ENCODE peak calls at places on chromosomes 7 and 10, in eight cellular contexts. M, F, Y, S, I, K, J and B are unnamed samples.

GRCh38 chr10:123140983-123141390 is 5.2 kb downstream of the HMX3 start:
- DNase-seq in M (no peak), F (no peak), Y (no peak), S (no peak), I (no peak), K (no peak), J (no peak), B (no peak)

GRCh38 chr7:53351681-53352080 is 316.2 kb downstream of the POM121L12 start:
- DNase-seq in M (no peak), F (no peak), Y (no peak), S (no peak), I (no peak), K (no peak), J (no peak), B (no peak)

GRCh38 chr7:47807756-47808155 is 140.5 kb downstream of the PKD1L1 start:
- DNase-seq in M (peak), F (no peak), Y (no peak), S (no peak), I (no peak), K (no peak), J (no peak), B (no peak)

GRCh38 chr10:117699436-117700075 is 157.0 kb downstream of the EMX2 start:
- DNase-seq in M (no peak), F (no peak), Y (no peak), S (no peak), I (no peak), K (no peak), J (no peak), B (no peak)

GRCh38 chr10:13708256-13708990 is 121.7 kb downstream of the PRPF18 start:
- DNase-seq in M (no peak), F (no peak), Y (no peak), S (no peak), I (no peak), K (no peak), J (no peak), B (no peak)

GRCh38 chr7:101243786-101244384 is 996 bp downstream of the FIS1 start:
- DNase-seq in M (peak), F (no peak), Y (no peak), S (no peak), I (no peak), K (no peak), J (peak), B (no peak)

GRCh38 chr10:86200867-86201266 is 165.7 kb downstream of the GRID1 start:
- DNase-seq in M (no peak), F (no peak), Y (no peak), S (no peak), I (no peak), K (no peak), J (no peak), B (no peak)

GRCh38 chr7:44814956-44815355 is 18.5 kb downstream of the PPIA start:
- DNase-seq in M (no peak), F (no peak), Y (no peak), S (no peak), I (no peak), K (no peak), J (no peak), B (no peak)

GRCh38 chr7:52911795-52912194 is 123.6 kb upstream of the POM121L12 start:
- DNase-seq in M (no peak), F (no peak), Y (no peak), S (no peak), I (no peak), K (no peak), J (no peak), B (no peak)

GRCh38 chr7:84950836-84951235 is 236.0 kb downstream of the SEMA3D start:
- DNase-seq in M (no peak), F (no peak), Y (no peak), S (no peak), I (no peak), K (no peak), J (no peak), B (no peak)

GRCh38 chr7:22564511-22565045 is 64.6 kb upstream of the STEAP1B start:
- DNase-seq in M (no peak), F (no peak), Y (no peak), S (no peak), I (no peak), K (no peak), J (peak), B (no peak)

GRCh38 chr7:27579565-27579964 is 83.1 kb downstream of the HIBADH start:
- DNase-seq in M (no peak), F (no peak), Y (no peak), S (no peak), I (no peak), K (no peak), J (no peak), B (no peak)